ENCODE peak calls at places on chromosomes 11 and 22, in four cellular contexts. G is endodermal cell, P is transverse colon, B is psoas muscle. S is an unnamed sample.

GRCh38 chr11:115222218-115222862 is 281.9 kb downstream of the CADM1 start:
- DNase-seq in B (no peak), G (peak), P (peak), S (no peak)

GRCh38 chr11:66957971-66958231 is 282 bp downstream of the PC start:
- DNase-seq in B (no peak), P (no peak), G (no peak), S (no peak)

GRCh38 chr11:72350752-72351151 is 83.6 kb downstream of the CLPB start:
- DNase-seq in P (no peak), B (no peak), G (no peak), S (no peak)

GRCh38 chr11:45148276-45148675 is 1.8 kb downstream of the PRDM11 start:
- DNase-seq in B (no peak), G (no peak), P (no peak), S (no peak)

GRCh38 chr11:133531971-133532651 is at the start of gene OPCML:
- DNase-seq in B (no peak), G (peak), P (no peak), S (no peak)

GRCh38 chr11:119110439-119110838 is 3.3 kb downstream of the C2CD2L start:
- DNase-seq in B (no peak), P (no peak), G (no peak), S (no peak)

GRCh38 chr11:116881153-116881552 is 43.7 kb upstream of the APOA1 start:
- DNase-seq in B (peak), P (no peak), G (no peak), S (no peak)

GRCh38 chr11:43989162-43989961 is 46.9 kb downstream of the C11orf96 start:
- DNase-seq in P (no peak), B (peak), G (peak), S (no peak)

GRCh38 chr11:9951714-9952275 is 287.9 kb downstream of the SWAP70 start:
- DNase-seq in P (no peak), G (no peak), B (peak), S (no peak)

GRCh38 chr22:40042312-40042711 is 47.6 kb downstream of the FAM83F start:
- DNase-seq in P (no peak), B (no peak), G (no peak), S (no peak)

GRCh38 chr22:44107341-44107740 is 73.4 kb upstream of the PARVG start:
- DNase-seq in G (peak), B (no peak), P (no peak), S (peak)

GRCh38 chr11:109641549-109641948 is 219.6 kb downstream of the C11orf87 start:
- DNase-seq in B (no peak), G (peak), P (no peak), S (no peak)

DNA sequence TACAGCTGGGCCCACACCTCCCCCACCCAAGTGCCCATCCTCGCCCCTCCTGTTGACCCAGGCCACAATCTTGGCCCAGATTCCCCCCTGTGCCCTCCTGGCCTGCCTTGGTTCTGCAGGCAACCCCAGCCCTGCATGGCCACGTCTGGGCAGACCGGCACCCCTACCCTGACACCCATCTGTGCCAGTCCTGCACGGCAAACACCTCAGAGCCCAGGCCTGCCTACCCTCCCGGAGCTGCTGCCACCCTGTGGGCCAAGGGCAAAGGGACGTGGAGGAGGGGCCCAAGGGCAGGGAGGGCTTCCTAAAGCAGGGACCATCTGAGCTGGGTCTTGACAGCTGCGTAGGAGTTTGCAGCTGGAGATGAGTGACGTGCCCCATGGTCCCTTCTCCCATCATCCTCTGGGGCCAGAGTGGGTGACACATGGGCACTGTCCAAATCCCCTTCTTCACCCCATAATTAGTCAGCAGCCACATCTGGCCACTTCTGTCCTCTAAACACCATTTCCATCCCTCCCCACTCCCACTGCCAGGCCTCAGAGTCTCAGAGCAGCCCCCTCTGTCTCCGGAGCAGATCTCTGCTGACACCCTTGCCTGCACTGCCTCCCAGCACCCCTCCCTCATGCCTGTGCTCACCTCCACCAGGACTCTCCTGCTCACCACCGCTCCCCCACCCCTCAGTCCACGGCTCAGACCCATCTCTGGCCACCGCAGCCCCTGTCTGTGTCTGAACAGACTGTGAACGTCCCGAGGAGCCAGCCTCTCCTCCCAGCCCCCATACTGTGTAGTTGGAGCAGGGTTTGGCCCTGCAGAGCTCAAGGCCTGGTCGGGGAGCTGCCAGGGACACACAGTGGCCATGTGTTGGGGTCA is 35.6 kb upstream of the PPARA start:
- DNase-seq in G (no peak), B (no peak), P (no peak), S (no peak)
- TF ChIP-seq CTCF in G (no peak), B (no peak), P (no peak), S (peak)

DNA sequence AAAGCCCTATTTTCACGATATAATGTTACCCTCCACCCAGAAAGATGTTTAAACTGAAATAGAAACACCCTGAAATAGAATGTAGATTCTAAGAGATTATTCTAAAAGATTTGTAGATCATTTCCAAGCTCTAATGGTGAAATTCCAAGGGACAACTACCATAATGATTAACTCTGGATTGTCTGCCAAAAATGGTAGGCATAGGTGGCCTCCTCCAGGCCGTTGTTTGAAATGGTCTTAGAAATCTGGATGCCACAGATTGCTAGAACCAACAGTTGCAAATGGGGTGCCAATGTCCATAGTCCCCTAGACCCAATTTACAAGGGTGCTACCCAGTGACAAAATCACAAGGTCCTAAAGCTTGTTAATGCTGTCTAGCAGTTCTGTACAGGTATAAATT is 6.7 kb upstream of the SLC6A5 start:
- DNase-seq in P (no peak), B (no peak), G (no peak), S (no peak)
- TF ChIP-seq CTCF in P (no peak), B (no peak), G (peak), S (no peak)

DNA sequence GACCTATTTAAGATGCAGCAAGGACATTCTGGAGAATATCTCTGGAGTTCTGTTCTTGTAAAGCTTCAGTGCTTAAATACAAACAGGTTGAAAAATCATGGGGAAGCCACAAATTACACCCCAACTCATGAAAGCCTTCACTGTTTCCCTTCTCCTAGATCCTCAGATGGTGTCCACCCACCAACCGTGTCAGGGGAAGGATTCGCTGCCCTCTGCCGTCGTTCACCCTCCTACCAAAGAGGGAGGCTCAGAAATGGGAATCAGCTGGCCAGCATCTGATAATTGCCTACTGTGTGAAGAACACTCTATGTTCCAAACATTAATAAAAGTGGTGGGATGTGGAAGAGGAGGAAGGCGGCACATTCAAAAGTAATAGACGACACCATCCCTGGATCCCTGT is 7.4 kb upstream of the HEPACAM start:
- DNase-seq in B (no peak), G (no peak), P (no peak), S (no peak)
- TF ChIP-seq CTCF in B (no peak), G (no peak), P (no peak), S (peak)

GRCh38 chr11:7665473-7666291 is 7.6 kb downstream of the CYB5R2 start:
- DNase-seq in G (peak), P (peak), B (peak), S (no peak)
- TF ChIP-seq CTCF in G (peak), P (peak), B (peak), S (peak)